ENCODE peak calls at places on chromosomes 4 and X, in nine cellular contexts. Y is ascending aorta, X is Panc1, H is Caco-2, E is pancreas, Z is stomach, C is adipocyte, O is GM23248, P is psoas muscle. W is an unnamed sample. For H3K36me3, H3K4me1 and H3K9me3, the result is how much of the 10 kb centered on the place peaks cover.

GRCh38 chr4:8819019-8819418 is 52.6 kb downstream of the HMX1 start:
- DNase-seq in E (no peak), P (no peak), C (no peak), H (no peak), X (no peak), Z (no peak), Y (no peak), O (no peak), W (no peak)

GRCh38 chr4:43394976-43395375 is 502.5 kb downstream of the GRXCR1 start:
- DNase-seq in O (peak), P (no peak), X (no peak), H (no peak), Y (no peak), Z (no peak), C (no peak), E (no peak), W (no peak)

GRCh38 chr4:110085131-110085530 is 113.3 kb downstream of the ELOVL6 start:
- DNase-seq in X (no peak), Y (no peak), Z (peak), P (no peak), C (no peak), O (no peak), H (no peak), E (no peak), W (no peak)

GRCh38 chr4:106864231-106864630 is 171.9 kb downstream of the DKK2 start:
- DNase-seq in P (no peak), H (no peak), Y (no peak), E (no peak), C (peak), X (no peak), Z (no peak), O (peak), W (no peak)

GRCh38 chrX:37958493-37959211 is 47.7 kb upstream of the SYTL5 start:
- DNase-seq in X (no peak), Y (no peak), C (peak), H (peak), P (no peak), O (peak), Z (no peak), E (no peak), W (no peak)

GRCh38 chr4:80989921-80990544 is 40.5 kb upstream of the BMP3 start:
- DNase-seq in C (peak), P (no peak), O (peak), H (no peak), Z (no peak), Y (no peak), X (peak), E (no peak), W (peak)

GRCh38 chr4:823093-823760 is 2.7 kb downstream of the CPLX1 start:
- DNase-seq in H (no peak), E (no peak), P (no peak), C (no peak), Z (no peak), Y (no peak), X (no peak), O (no peak), W (no peak)

GRCh38 chr4:67776746-67777145 is 22.6 kb upstream of the GNRHR start:
- DNase-seq in Z (no peak), P (no peak), H (no peak), C (no peak), O (no peak), Y (no peak), X (no peak), E (no peak), W (no peak)

GRCh38 chrX:115892056-115892708 is 278.4 kb upstream of the AGTR2 start:
- DNase-seq in Z (no peak), X (no peak), E (no peak), C (no peak), P (no peak), O (peak), H (no peak), Y (no peak), W (no peak)

GRCh38 chrX:42089014-42089413 is 165.7 kb upstream of the CASK start:
- DNase-seq in O (no peak), H (no peak), X (no peak), C (no peak), Z (no peak), E (no peak), P (no peak), Y (no peak), W (no peak)

GRCh38 chrX:131633285-131633917 is 89.5 kb downstream of the OR13H1 start:
- DNase-seq in O (peak), C (peak), X (peak), H (peak), Z (peak), P (no peak), E (peak), Y (peak), W (peak)

GRCh38 chrX:39903937-39904336 is 193.8 kb downstream of the BCOR start:
- DNase-seq in Z (no peak), E (no peak), P (no peak), Y (no peak), X (no peak), C (peak), O (peak), H (no peak), W (no peak)

GRCh38 chr4:155005395-155006087 is 202.9 kb upstream of the NPY2R start:
- DNase-seq in E (no peak), X (no peak), Y (no peak), Z (no peak), O (peak), C (peak), P (no peak), H (no peak), W (no peak)

GRCh38 chrX:154444001-154444754 is at the start of gene FAM50A:
- DNase-seq in E (peak), Z (peak), H (peak), C (peak), P (peak), Y (peak), O (peak), X (no peak), W (peak)

GRCh38 chr4:145899886-145900466 is 38.6 kb downstream of the ZNF827 start:
- DNase-seq in Y (no peak), C (no peak), Z (no peak), O (no peak), X (no peak), H (no peak), E (no peak), P (no peak), W (no peak)

GRCh38 chr4:104490096-104490769 is 4.5 kb downstream of the CXXC4 start:
- DNase-seq in X (no peak), C (no peak), E (peak), P (no peak), Z (no peak), O (no peak), Y (no peak), H (no peak), W (no peak)

GRCh38 chrX:41970419-41970818 is 47.1 kb upstream of the CASK start:
- DNase-seq in X (no peak), E (no peak), O (no peak), Y (no peak), Z (no peak), P (no peak), H (no peak), C (no peak), W (no peak)

GRCh38 chr4:148056879-148057278 is 325.0 kb downstream of the ARHGAP10 start:
- DNase-seq in Z (peak), P (peak), E (no peak), Y (peak), X (peak), C (peak), O (peak), H (no peak), W (peak)

GRCh38 chrX:101191217-101191750 is 28.3 kb upstream of the DRP2 start:
- DNase-seq in C (no peak), E (peak), Z (peak), P (peak), H (no peak), O (peak), X (no peak), Y (no peak), W (no peak)

GRCh38 chr4:82528074-82528473 is 33.7 kb downstream of the TMEM150C start:
- DNase-seq in Y (no peak), H (no peak), X (no peak), E (no peak), Z (no peak), P (no peak), C (no peak), O (no peak), W (no peak)

GRCh38 chr4:77197361-77197760 is 40.4 kb downstream of the CCNG2 start:
- DNase-seq in Y (no peak), E (no peak), Z (no peak), O (no peak), C (no peak), H (no peak), X (no peak), P (no peak), W (no peak)

GRCh38 chr4:169147217-169147616 is 123.5 kb downstream of the SH3RF1 start:
- DNase-seq in C (no peak), Y (no peak), H (no peak), Z (no peak), X (peak), O (peak), E (no peak), P (no peak), W (no peak)

GRCh38 chr4:33975996-33976395 is 2268.3 kb downstream of the ARAP2 start:
- DNase-seq in C (peak), Z (no peak), X (no peak), H (no peak), P (no peak), E (no peak), Y (no peak), O (peak), W (no peak)

GRCh38 chr4:155822572-155822971 is 43.5 kb downstream of the ASIC5 start:
- DNase-seq in X (no peak), C (peak), Z (no peak), P (no peak), H (no peak), E (no peak), O (no peak), Y (no peak), W (no peak)

GRCh38 chr4:153579410-153579809 is 104.7 kb upstream of the TLR2 start:
- DNase-seq in Y (no peak), H (no peak), P (no peak), E (no peak), Z (no peak), O (no peak), C (no peak), X (no peak), W (no peak)

GRCh38 chr4:123037809-123038208 is 115.4 kb upstream of the NUDT6 start:
- DNase-seq in H (no peak), X (no peak), Z (no peak), P (no peak), E (no peak), Y (no peak), C (peak), O (peak), W (no peak)

GRCh38 chr4:82419451-82419850 is 10.8 kb downstream of the HNRNPDL start:
- DNase-seq in Z (no peak), X (no peak), E (no peak), C (no peak), O (no peak), Y (no peak), H (no peak), P (no peak), W (no peak)

GRCh38 chrX:19332983-19333382 is 10.7 kb upstream of the PDHA1 start:
- DNase-seq in E (no peak), H (no peak), Z (no peak), X (no peak), P (peak), O (peak), C (peak), Y (no peak), W (no peak)

GRCh38 chrX:79170632-79171031 is 26.1 kb downstream of the GPR174 start:
- DNase-seq in P (no peak), O (no peak), Y (no peak), X (no peak), H (no peak), Z (no peak), C (no peak), E (no peak), W (no peak)

GRCh38 chr4:147286846-147287587 is 193.9 kb upstream of the EDNRA start:
- DNase-seq in H (no peak), E (no peak), P (no peak), Z (no peak), X (no peak), O (no peak), C (no peak), Y (no peak), W (no peak)

GRCh38 chrX:63560601-63561218 is 209.6 kb upstream of the SPIN4 start:
- DNase-seq in Y (peak), H (peak), O (peak), X (peak), E (peak), P (peak), C (peak), Z (peak), W (peak)

GRCh38 chrX:34918856-34919255 is 23.7 kb upstream of the FAM47B start:
- DNase-seq in H (peak), E (no peak), P (no peak), Z (no peak), Y (no peak), X (no peak), O (peak), C (peak), W (no peak)

GRCh38 chr4:75916091-75916661 is 13.9 kb upstream of the PPEF2 start:
- DNase-seq in P (no peak), Y (no peak), C (peak), E (peak), X (peak), O (peak), H (no peak), Z (no peak), W (peak)

GRCh38 chrX:123331349-123331748 is 147.3 kb downstream of the GRIA3 start:
- DNase-seq in X (no peak), H (no peak), O (no peak), P (no peak), Z (no peak), Y (no peak), E (no peak), C (no peak), W (no peak)

GRCh38 chrX:25544641-25545040 is 528.9 kb upstream of the ARX start:
- DNase-seq in C (no peak), P (no peak), H (no peak), Y (no peak), E (no peak), X (no peak), Z (no peak), O (no peak), W (no peak)

GRCh38 chr4:16196482-16197393 is 29.5 kb downstream of the TAPT1 start:
- DNase-seq in Y (no peak), P (no peak), O (peak), X (no peak), E (peak), H (no peak), C (peak), Z (no peak), W (peak)

GRCh38 chr4:16195209-16195608 is 31.1 kb downstream of the TAPT1 start:
- DNase-seq in H (no peak), E (no peak), O (no peak), P (no peak), C (no peak), Z (no peak), Y (no peak), X (no peak), W (no peak)

GRCh38 chr4:16192631-16193483 is 33.4 kb downstream of the TAPT1 start:
- DNase-seq in Z (no peak), E (no peak), Y (no peak), X (no peak), H (no peak), C (peak), P (no peak), O (no peak), W (no peak)

GRCh38 chr4:16192067-16192466 is 34.2 kb downstream of the TAPT1 start:
- DNase-seq in O (no peak), Y (no peak), P (no peak), E (no peak), H (no peak), C (no peak), X (no peak), Z (no peak), W (no peak)

DNA sequence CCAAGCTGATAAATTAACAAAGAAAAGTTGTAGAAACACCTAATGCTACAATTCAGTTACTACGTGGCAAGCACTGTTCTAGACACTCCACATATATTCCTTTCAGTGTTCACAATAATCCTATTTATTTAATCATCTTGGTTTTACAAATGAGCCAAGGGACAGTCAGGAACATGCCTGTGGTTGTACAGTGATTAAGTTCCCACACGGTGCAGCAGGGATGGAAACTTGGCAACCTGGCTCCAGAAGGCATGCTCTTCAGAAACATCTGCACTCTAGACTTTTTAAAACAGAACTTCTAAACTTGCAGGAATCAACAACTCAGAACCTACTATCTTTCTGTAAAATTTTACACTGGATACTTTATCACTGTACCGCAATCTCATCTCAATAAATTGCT is 32.1 kb downstream of the TAPT1 start:
- DNase-seq in H (no peak), Z (no peak), Y (no peak), P (no peak), E (no peak), X (no peak), O (peak), C (peak), W (no peak)
- H3K36me3 ChIP-seq in H (under half), Z (under half), Y (under half), P (under half), E (under half), X (under half), O (under half), C (under half), W (under half)

GRCh38 chr4:41141910-41142309 is 72.4 kb downstream of the APBB2 start:
- DNase-seq in O (peak), Y (no peak), H (no peak), C (peak), E (no peak), X (no peak), Z (no peak), P (no peak), W (no peak)
- H3K4me1 ChIP-seq in O (half or more), Y (half or more), H (under half), C (half or more), E (under half), X (under half), Z (half or more), P (under half), W (under half)

GRCh38 chr4:26094076-26094475 is 180.1 kb downstream of the SMIM20 start:
- DNase-seq in Y (no peak), X (no peak), O (no peak), P (no peak), E (no peak), Z (no peak), H (no peak), C (no peak), W (no peak)
- H3K9me3 ChIP-seq in Y (under half), X (under half), O (under half), P (under half), E (under half), Z (under half), H (under half), C (under half), W (under half)

GRCh38 chr4:47538516-47538915 is 53.4 kb downstream of the ATP10D start:
- DNase-seq in Z (no peak), P (no peak), O (peak), C (peak), X (no peak), E (no peak), H (no peak), Y (no peak), W (no peak)

GRCh38 chr4:47533689-47534347 is 48.7 kb downstream of the ATP10D start:
- DNase-seq in C (no peak), Y (no peak), H (no peak), Z (no peak), O (no peak), P (no peak), E (no peak), X (no peak), W (no peak)

GRCh38 chr4:47534772-47535171 is 49.7 kb downstream of the ATP10D start:
- DNase-seq in H (no peak), Y (no peak), X (no peak), P (no peak), C (no peak), E (no peak), O (no peak), Z (no peak), W (no peak)

GRCh38 chr4:47535567-47536147 is 50.6 kb downstream of the ATP10D start:
- DNase-seq in Y (no peak), O (no peak), C (no peak), Z (no peak), X (no peak), E (no peak), H (no peak), P (no peak), W (no peak)

GRCh38 chr4:47536956-47537355 is 51.9 kb downstream of the ATP10D start:
- DNase-seq in E (no peak), Y (no peak), C (no peak), Z (no peak), P (no peak), O (peak), X (no peak), H (no peak), W (no peak)
- H3K36me3 ChIP-seq in E (under half), Y (under half), C (under half), Z (half or more), P (under half), O (half or more), X (under half), H (under half), W (under half)

GRCh38 chr4:113637823-113638691 is 123.5 kb downstream of the CAMK2D start:
- DNase-seq in H (no peak), Z (no peak), P (no peak), Y (no peak), O (no peak), C (no peak), X (no peak), E (no peak), W (no peak)
- H3K4me1 ChIP-seq in H (under half), Z (half or more), P (under half), Y (half or more), O (under half), C (half or more), X (half or more), E (under half), W (under half)

GRCh38 chr4:86522349-86522748 is 71.8 kb upstream of the PTPN13 start:
- DNase-seq in Z (no peak), X (no peak), E (no peak), Y (no peak), O (peak), P (no peak), H (no peak), C (peak), W (no peak)

GRCh38 chr4:86523333-86523732 is 70.8 kb upstream of the PTPN13 start:
- DNase-seq in X (no peak), C (no peak), Y (no peak), P (no peak), H (no peak), Z (no peak), E (no peak), O (no peak), W (no peak)

DNA sequence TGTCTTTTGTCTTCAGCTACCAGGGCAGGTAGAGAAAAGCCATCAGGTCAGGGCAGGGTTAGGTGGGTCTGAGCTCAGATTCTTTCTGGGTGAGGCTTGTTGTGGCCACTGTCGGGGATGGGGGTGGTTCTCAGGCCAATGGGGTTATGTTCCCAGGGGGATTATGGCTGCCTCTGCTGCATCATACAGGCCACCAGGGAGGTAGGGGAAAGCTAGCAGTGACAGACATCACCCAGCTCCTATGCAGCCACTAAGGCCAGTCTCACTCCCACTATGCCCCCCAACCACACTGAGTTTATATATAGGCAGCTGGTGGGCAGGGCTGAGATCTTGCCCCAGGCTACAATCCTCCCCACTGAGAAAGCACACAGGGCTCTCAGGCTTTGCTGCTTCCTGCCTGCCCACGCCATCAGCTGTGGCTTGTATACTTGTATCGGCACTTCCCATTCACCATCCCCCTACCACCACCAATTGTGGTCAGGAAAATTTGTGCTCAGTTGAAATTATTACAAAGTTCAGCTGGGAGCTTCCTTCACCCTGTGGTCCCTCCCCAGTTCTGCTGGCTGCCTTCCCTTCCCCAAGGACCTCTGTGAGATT is 72.6 kb upstream of the PTPN13 start:
- DNase-seq in Z (no peak), O (no peak), E (no peak), P (no peak), H (no peak), X (no peak), C (no peak), Y (no peak), W (no peak)
- H3K9me3 ChIP-seq in Z (under half), O (under half), E (under half), P (under half), H (under half), X (under half), C (under half), Y (under half), W (under half)